ENCODE peak calls at places on chromosomes 1 and 21, in seven cellular contexts. One of them, this sample, is unnamed. For H3K36me3 and H3K27me3, the result is how much of the 10 kb centered on the place peaks cover.

GRCh38 chr21:42663860-42664535 is 10.6 kb downstream of the PDE9A start:
- DNase-seq in IMR-90: no peak
- DNase-seq in endodermal cell: no peak
- DNase-seq in neural progenitor cell: no peak
- DNase-seq in body of pancreas: no peak
- DNase-seq in CD8-positive, alpha-beta memory T cell: no peak
- DNase-seq in GM23338: no peak
- DNase-seq in this sample: no peak

GRCh38 chr1:234989019-234989418 is 139.6 kb downstream of the TOMM20 start:
- DNase-seq in body of pancreas: no peak
- DNase-seq in IMR-90: peak
- DNase-seq in endodermal cell: no peak
- DNase-seq in CD8-positive, alpha-beta memory T cell: no peak
- DNase-seq in GM23338: no peak
- DNase-seq in neural progenitor cell: no peak
- DNase-seq in this sample: no peak

GRCh38 chr1:2470290-2471158 is 5.6 kb upstream of the PLCH2 start:
- DNase-seq in body of pancreas: no peak
- DNase-seq in CD8-positive, alpha-beta memory T cell: no peak
- DNase-seq in IMR-90: no peak
- DNase-seq in GM23338: no peak
- DNase-seq in endodermal cell: no peak
- DNase-seq in neural progenitor cell: no peak
- DNase-seq in this sample: peak

GRCh38 chr21:35216966-35217365 is 167.9 kb upstream of the RUNX1 start:
- DNase-seq in GM23338: no peak
- DNase-seq in neural progenitor cell: no peak
- DNase-seq in endodermal cell: no peak
- DNase-seq in body of pancreas: no peak
- DNase-seq in IMR-90: no peak
- DNase-seq in CD8-positive, alpha-beta memory T cell: no peak
- DNase-seq in this sample: no peak

GRCh38 chr1:40665335-40666171 is at the start of gene RIMS3:
- DNase-seq in GM23338: peak
- DNase-seq in body of pancreas: peak
- DNase-seq in CD8-positive, alpha-beta memory T cell: peak
- DNase-seq in endodermal cell: peak
- DNase-seq in neural progenitor cell: peak
- DNase-seq in IMR-90: peak
- DNase-seq in this sample: peak

GRCh38 chr1:32335951-32336867 is at the start of gene MARCKSL1:
- DNase-seq in neural progenitor cell: peak
- DNase-seq in GM23338: peak
- DNase-seq in IMR-90: peak
- DNase-seq in body of pancreas: peak
- DNase-seq in CD8-positive, alpha-beta memory T cell: peak
- DNase-seq in endodermal cell: peak
- DNase-seq in this sample: peak

GRCh38 chr1:41792485-41792770 is 126.3 kb downstream of the HIVEP3 start:
- DNase-seq in neural progenitor cell: no peak
- DNase-seq in GM23338: no peak
- DNase-seq in IMR-90: no peak
- DNase-seq in body of pancreas: no peak
- DNase-seq in CD8-positive, alpha-beta memory T cell: no peak
- DNase-seq in endodermal cell: no peak
- DNase-seq in this sample: no peak

GRCh38 chr1:11749203-11749689 is 12.7 kb upstream of the C1orf167 start:
- DNase-seq in endodermal cell: peak
- DNase-seq in CD8-positive, alpha-beta memory T cell: peak
- DNase-seq in neural progenitor cell: peak
- DNase-seq in IMR-90: no peak
- DNase-seq in GM23338: peak
- DNase-seq in body of pancreas: no peak
- DNase-seq in this sample: peak

GRCh38 chr1:168112673-168113305 is 23.9 kb downstream of the GPR161 start:
- DNase-seq in body of pancreas: peak
- DNase-seq in CD8-positive, alpha-beta memory T cell: no peak
- DNase-seq in neural progenitor cell: no peak
- DNase-seq in GM23338: no peak
- DNase-seq in endodermal cell: no peak
- DNase-seq in IMR-90: peak
- DNase-seq in this sample: no peak

GRCh38 chr1:198359024-198359653 is 181.3 kb downstream of the ATP6V1G3 start:
- DNase-seq in endodermal cell: no peak
- DNase-seq in IMR-90: peak
- DNase-seq in GM23338: peak
- DNase-seq in body of pancreas: no peak
- DNase-seq in CD8-positive, alpha-beta memory T cell: no peak
- DNase-seq in neural progenitor cell: no peak
- DNase-seq in this sample: no peak

GRCh38 chr1:192512426-192513125 is 63.0 kb upstream of the RGS1 start:
- DNase-seq in body of pancreas: no peak
- DNase-seq in neural progenitor cell: no peak
- DNase-seq in GM23338: no peak
- DNase-seq in CD8-positive, alpha-beta memory T cell: no peak
- DNase-seq in IMR-90: no peak
- DNase-seq in endodermal cell: no peak
- DNase-seq in this sample: no peak

GRCh38 chr1:214583824-214584554 is 19.0 kb upstream of the CENPF start:
- DNase-seq in neural progenitor cell: no peak
- DNase-seq in CD8-positive, alpha-beta memory T cell: no peak
- DNase-seq in endodermal cell: no peak
- DNase-seq in IMR-90: no peak
- DNase-seq in GM23338: no peak
- DNase-seq in body of pancreas: no peak
- DNase-seq in this sample: no peak

GRCh38 chr1:235160395-235160964 is 570 bp downstream of the RBM34 start:
- DNase-seq in IMR-90: peak
- DNase-seq in CD8-positive, alpha-beta memory T cell: no peak
- DNase-seq in GM23338: peak
- DNase-seq in body of pancreas: no peak
- DNase-seq in endodermal cell: no peak
- DNase-seq in neural progenitor cell: no peak
- DNase-seq in this sample: no peak

GRCh38 chr1:94721240-94721639 is 98.9 kb upstream of the SLC44A3 start:
- DNase-seq in body of pancreas: no peak
- DNase-seq in neural progenitor cell: no peak
- DNase-seq in endodermal cell: no peak
- DNase-seq in GM23338: no peak
- DNase-seq in IMR-90: no peak
- DNase-seq in CD8-positive, alpha-beta memory T cell: no peak
- DNase-seq in this sample: no peak

GRCh38 chr1:110829955-110830553 is 42.9 kb upstream of the CD53 start:
- DNase-seq in body of pancreas: no peak
- DNase-seq in endodermal cell: peak
- DNase-seq in neural progenitor cell: peak
- DNase-seq in GM23338: peak
- DNase-seq in IMR-90: peak
- DNase-seq in CD8-positive, alpha-beta memory T cell: peak
- DNase-seq in this sample: peak

GRCh38 chr1:88274431-88274830 is 409.6 kb upstream of the PKN2 start:
- DNase-seq in CD8-positive, alpha-beta memory T cell: no peak
- DNase-seq in neural progenitor cell: no peak
- DNase-seq in GM23338: no peak
- DNase-seq in endodermal cell: no peak
- DNase-seq in IMR-90: no peak
- DNase-seq in body of pancreas: no peak
- DNase-seq in this sample: no peak

GRCh38 chr1:43255438-43256210 is 14.2 kb upstream of the TMEM125 start:
- DNase-seq in body of pancreas: no peak
- DNase-seq in CD8-positive, alpha-beta memory T cell: no peak
- DNase-seq in neural progenitor cell: no peak
- DNase-seq in GM23338: no peak
- DNase-seq in IMR-90: no peak
- DNase-seq in endodermal cell: no peak
- DNase-seq in this sample: no peak

GRCh38 chr1:16167331-16168143 is 11.7 kb upstream of the EPHA2 start:
- DNase-seq in IMR-90: no peak
- DNase-seq in CD8-positive, alpha-beta memory T cell: peak
- DNase-seq in body of pancreas: no peak
- DNase-seq in endodermal cell: peak
- DNase-seq in GM23338: peak
- DNase-seq in neural progenitor cell: peak
- DNase-seq in this sample: peak

GRCh38 chr21:42299324-42300044 is 15.7 kb downstream of the TFF3 start:
- DNase-seq in IMR-90: no peak
- DNase-seq in endodermal cell: no peak
- DNase-seq in body of pancreas: no peak
- DNase-seq in neural progenitor cell: no peak
- DNase-seq in GM23338: no peak
- DNase-seq in CD8-positive, alpha-beta memory T cell: no peak
- DNase-seq in this sample: no peak

GRCh38 chr1:228867093-228867950 is 132.0 kb downstream of the RHOU start:
- DNase-seq in CD8-positive, alpha-beta memory T cell: no peak
- DNase-seq in body of pancreas: no peak
- DNase-seq in GM23338: no peak
- DNase-seq in endodermal cell: no peak
- DNase-seq in neural progenitor cell: no peak
- DNase-seq in IMR-90: peak
- DNase-seq in this sample: no peak

GRCh38 chr1:2090216-2090890 is 40.1 kb downstream of the PRKCZ start:
- DNase-seq in GM23338: no peak
- DNase-seq in CD8-positive, alpha-beta memory T cell: no peak
- DNase-seq in IMR-90: no peak
- DNase-seq in body of pancreas: no peak
- DNase-seq in endodermal cell: no peak
- DNase-seq in neural progenitor cell: no peak
- DNase-seq in this sample: no peak

GRCh38 chr1:62625415-62625814 is 28.1 kb downstream of the ANGPTL3 start:
- DNase-seq in body of pancreas: no peak
- DNase-seq in neural progenitor cell: no peak
- DNase-seq in endodermal cell: no peak
- DNase-seq in CD8-positive, alpha-beta memory T cell: no peak
- DNase-seq in IMR-90: peak
- DNase-seq in GM23338: no peak
- DNase-seq in this sample: no peak

GRCh38 chr1:155038602-155039307 is 5.1 kb downstream of the DCST1 start:
- DNase-seq in CD8-positive, alpha-beta memory T cell: no peak
- DNase-seq in body of pancreas: no peak
- DNase-seq in GM23338: no peak
- DNase-seq in IMR-90: peak
- DNase-seq in neural progenitor cell: no peak
- DNase-seq in endodermal cell: no peak
- DNase-seq in this sample: no peak

GRCh38 chr1:26021647-26022403 is at the start of gene EXTL1:
- DNase-seq in GM23338: peak
- DNase-seq in endodermal cell: peak
- DNase-seq in neural progenitor cell: peak
- DNase-seq in IMR-90: peak
- DNase-seq in body of pancreas: no peak
- DNase-seq in CD8-positive, alpha-beta memory T cell: no peak
- DNase-seq in this sample: peak

GRCh38 chr21:43726686-43727570 is 8.0 kb downstream of the PDXK start:
- DNase-seq in neural progenitor cell: no peak
- DNase-seq in CD8-positive, alpha-beta memory T cell: no peak
- DNase-seq in endodermal cell: peak
- DNase-seq in IMR-90: no peak
- DNase-seq in GM23338: no peak
- DNase-seq in body of pancreas: peak
- DNase-seq in this sample: no peak

GRCh38 chr1:43912607-43913006 is 21.0 kb upstream of the ARTN start:
- DNase-seq in GM23338: peak
- DNase-seq in IMR-90: peak
- DNase-seq in neural progenitor cell: peak
- DNase-seq in body of pancreas: no peak
- DNase-seq in CD8-positive, alpha-beta memory T cell: no peak
- DNase-seq in endodermal cell: peak
- DNase-seq in this sample: no peak

GRCh38 chr1:165235777-165236285 is 120.7 kb downstream of the LMX1A start:
- DNase-seq in CD8-positive, alpha-beta memory T cell: no peak
- DNase-seq in GM23338: peak
- DNase-seq in body of pancreas: peak
- DNase-seq in endodermal cell: peak
- DNase-seq in IMR-90: no peak
- DNase-seq in neural progenitor cell: peak
- DNase-seq in this sample: peak

GRCh38 chr1:70948618-70949017 is 99.0 kb downstream of the PTGER3 start:
- DNase-seq in neural progenitor cell: no peak
- DNase-seq in body of pancreas: no peak
- DNase-seq in CD8-positive, alpha-beta memory T cell: no peak
- DNase-seq in endodermal cell: no peak
- DNase-seq in IMR-90: no peak
- DNase-seq in GM23338: no peak
- DNase-seq in this sample: no peak
- H3K4me3 ChIP-seq in neural progenitor cell: no peak
- H3K4me3 ChIP-seq in body of pancreas: no peak
- H3K4me3 ChIP-seq in CD8-positive, alpha-beta memory T cell: no peak
- H3K4me3 ChIP-seq in endodermal cell: no peak
- H3K4me3 ChIP-seq in IMR-90: no peak
- H3K4me3 ChIP-seq in GM23338: no peak
- H3K4me3 ChIP-seq in this sample: no peak

GRCh38 chr1:114719424-114719787 is 2.8 kb upstream of the NRAS start:
- DNase-seq in neural progenitor cell: no peak
- DNase-seq in IMR-90: no peak
- DNase-seq in GM23338: no peak
- DNase-seq in body of pancreas: no peak
- DNase-seq in endodermal cell: no peak
- DNase-seq in CD8-positive, alpha-beta memory T cell: no peak
- DNase-seq in this sample: no peak
- H3K36me3 ChIP-seq in neural progenitor cell: under half
- H3K36me3 ChIP-seq in IMR-90: under half
- H3K36me3 ChIP-seq in GM23338: half or more
- H3K36me3 ChIP-seq in body of pancreas: under half
- H3K36me3 ChIP-seq in endodermal cell: half or more
- H3K36me3 ChIP-seq in CD8-positive, alpha-beta memory T cell: under half
- H3K36me3 ChIP-seq in this sample: under half

GRCh38 chr1:206049293-206049692 is 3.7 kb upstream of the RHEX start:
- DNase-seq in neural progenitor cell: no peak
- DNase-seq in endodermal cell: no peak
- DNase-seq in CD8-positive, alpha-beta memory T cell: no peak
- DNase-seq in GM23338: no peak
- DNase-seq in IMR-90: no peak
- DNase-seq in body of pancreas: no peak
- DNase-seq in this sample: no peak
- H3K27me3 ChIP-seq in neural progenitor cell: under half
- H3K27me3 ChIP-seq in endodermal cell: under half
- H3K27me3 ChIP-seq in CD8-positive, alpha-beta memory T cell: under half
- H3K27me3 ChIP-seq in GM23338: under half
- H3K27me3 ChIP-seq in IMR-90: under half
- H3K27me3 ChIP-seq in body of pancreas: under half
- H3K27me3 ChIP-seq in this sample: under half

DNA sequence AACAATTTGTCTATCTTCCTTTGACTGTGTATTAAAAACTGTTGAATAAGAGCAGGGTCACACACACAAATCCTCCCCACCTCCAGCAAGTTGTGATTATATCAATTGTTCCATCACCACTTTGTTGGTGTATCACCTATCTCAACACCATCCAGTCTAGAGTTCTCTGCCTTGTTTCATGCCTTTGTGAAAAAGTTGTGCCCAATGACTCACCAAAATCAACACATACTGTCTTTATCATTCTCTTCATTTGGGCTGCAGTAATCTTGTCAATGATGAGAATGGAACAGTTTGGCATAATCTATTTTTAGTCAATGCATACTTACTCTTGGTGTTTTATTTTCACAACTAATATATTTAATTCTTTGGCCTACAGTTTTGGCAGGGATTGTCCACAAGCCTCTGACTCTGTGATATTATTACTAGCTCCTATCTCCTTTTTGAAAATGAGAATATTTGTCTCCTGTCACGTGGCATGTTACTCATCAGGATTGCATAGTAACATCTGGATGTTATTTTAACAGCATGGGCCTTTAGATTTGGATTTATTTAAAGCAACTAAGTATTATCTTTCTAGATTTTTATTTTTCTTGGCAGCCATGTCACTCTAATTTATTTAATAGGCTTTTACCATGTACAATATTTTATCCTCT is 5.1 kb downstream of the C1orf87 start:
- DNase-seq in neural progenitor cell: no peak
- DNase-seq in body of pancreas: no peak
- DNase-seq in GM23338: no peak
- DNase-seq in CD8-positive, alpha-beta memory T cell: no peak
- DNase-seq in endodermal cell: no peak
- DNase-seq in IMR-90: no peak
- DNase-seq in this sample: no peak
- H3K4me3 ChIP-seq in neural progenitor cell: no peak
- H3K4me3 ChIP-seq in body of pancreas: no peak
- H3K4me3 ChIP-seq in GM23338: no peak
- H3K4me3 ChIP-seq in CD8-positive, alpha-beta memory T cell: no peak
- H3K4me3 ChIP-seq in endodermal cell: no peak
- H3K4me3 ChIP-seq in IMR-90: no peak
- H3K4me3 ChIP-seq in this sample: no peak

This sample was measured in H7.